ENCODE peak calls at places on chromosomes 5 and 9, in four cellular contexts. One of them, this sample, is unnamed.

GRCh38 chr9:130892503-130893249 is 3.9 kb downstream of the QRFP start:
- DNase-seq in WTC11: no peak
- DNase-seq in GM12878: no peak
- DNase-seq in K562: no peak
- DNase-seq in this sample: no peak

GRCh38 chr9:116653580-116654355 is 33.3 kb upstream of the TRIM32 start:
- DNase-seq in K562: no peak
- DNase-seq in WTC11: no peak
- DNase-seq in GM12878: no peak
- DNase-seq in this sample: no peak

GRCh38 chr5:176366575-176366894 is 1.2 kb downstream of the ARL10 start:
- DNase-seq in GM12878: no peak
- DNase-seq in K562: no peak
- DNase-seq in WTC11: no peak
- DNase-seq in this sample: no peak

GRCh38 chr5:175235251-175235963 is 208.6 kb downstream of the DRD1 start:
- DNase-seq in WTC11: no peak
- DNase-seq in K562: no peak
- DNase-seq in GM12878: no peak
- DNase-seq in this sample: no peak

GRCh38 chr9:129110740-129111142 is at the start of gene CRAT:
- DNase-seq in GM12878: peak
- DNase-seq in K562: peak
- DNase-seq in WTC11: peak
- DNase-seq in this sample: peak

GRCh38 chr9:113581865-113582697 is 118.6 kb downstream of the RGS3 start:
- DNase-seq in GM12878: peak
- DNase-seq in WTC11: no peak
- DNase-seq in K562: no peak
- DNase-seq in this sample: peak

GRCh38 chr5:63401434-63402046 is 560.7 kb downstream of the HTR1A start:
- DNase-seq in WTC11: peak
- DNase-seq in K562: peak
- DNase-seq in GM12878: peak
- DNase-seq in this sample: peak

GRCh38 chr9:7129391-7129790 is 371.6 kb downstream of the KDM4C start:
- DNase-seq in GM12878: no peak
- DNase-seq in K562: no peak
- DNase-seq in WTC11: no peak
- DNase-seq in this sample: no peak

GRCh38 chr9:112831281-112831851 is 59.3 kb downstream of the SLC46A2 start:
- DNase-seq in WTC11: no peak
- DNase-seq in GM12878: no peak
- DNase-seq in K562: no peak
- DNase-seq in this sample: no peak

GRCh38 chr9:98838155-98838904 is 30.9 kb downstream of the GALNT12 start:
- DNase-seq in WTC11: no peak
- DNase-seq in K562: no peak
- DNase-seq in GM12878: no peak
- DNase-seq in this sample: no peak

GRCh38 chr9:124218438-124219289 is 39.1 kb upstream of the NEK6 start:
- DNase-seq in GM12878: peak
- DNase-seq in K562: no peak
- DNase-seq in WTC11: no peak
- DNase-seq in this sample: no peak

GRCh38 chr5:96262105-96262504 is 170.9 kb downstream of the PCSK1 start:
- DNase-seq in K562: no peak
- DNase-seq in GM12878: no peak
- DNase-seq in WTC11: no peak
- DNase-seq in this sample: no peak

GRCh38 chr9:121852241-121852640 is 200.8 kb downstream of the DAB2IP start:
- DNase-seq in WTC11: no peak
- DNase-seq in K562: no peak
- DNase-seq in GM12878: no peak
- DNase-seq in this sample: no peak

GRCh38 chr9:121850366-121850765 is 198.9 kb downstream of the DAB2IP start:
- DNase-seq in GM12878: no peak
- DNase-seq in WTC11: no peak
- DNase-seq in K562: no peak
- DNase-seq in this sample: no peak

GRCh38 chr9:121849554-121849953 is 198.1 kb downstream of the DAB2IP start:
- DNase-seq in K562: no peak
- DNase-seq in WTC11: no peak
- DNase-seq in GM12878: no peak
- DNase-seq in this sample: no peak

GRCh38 chr9:121852646-121853616 is 201.5 kb downstream of the DAB2IP start:
- DNase-seq in GM12878: no peak
- DNase-seq in WTC11: no peak
- DNase-seq in K562: no peak
- DNase-seq in this sample: no peak

GRCh38 chr9:121851641-121852091 is 200.2 kb downstream of the DAB2IP start:
- DNase-seq in WTC11: no peak
- DNase-seq in GM12878: no peak
- DNase-seq in K562: no peak
- DNase-seq in this sample: no peak
- TF ChIP-seq USF1 in WTC11: no peak
- TF ChIP-seq USF1 in GM12878: no peak
- TF ChIP-seq USF1 in K562: no peak
- TF ChIP-seq USF1 in this sample: no peak

DNA sequence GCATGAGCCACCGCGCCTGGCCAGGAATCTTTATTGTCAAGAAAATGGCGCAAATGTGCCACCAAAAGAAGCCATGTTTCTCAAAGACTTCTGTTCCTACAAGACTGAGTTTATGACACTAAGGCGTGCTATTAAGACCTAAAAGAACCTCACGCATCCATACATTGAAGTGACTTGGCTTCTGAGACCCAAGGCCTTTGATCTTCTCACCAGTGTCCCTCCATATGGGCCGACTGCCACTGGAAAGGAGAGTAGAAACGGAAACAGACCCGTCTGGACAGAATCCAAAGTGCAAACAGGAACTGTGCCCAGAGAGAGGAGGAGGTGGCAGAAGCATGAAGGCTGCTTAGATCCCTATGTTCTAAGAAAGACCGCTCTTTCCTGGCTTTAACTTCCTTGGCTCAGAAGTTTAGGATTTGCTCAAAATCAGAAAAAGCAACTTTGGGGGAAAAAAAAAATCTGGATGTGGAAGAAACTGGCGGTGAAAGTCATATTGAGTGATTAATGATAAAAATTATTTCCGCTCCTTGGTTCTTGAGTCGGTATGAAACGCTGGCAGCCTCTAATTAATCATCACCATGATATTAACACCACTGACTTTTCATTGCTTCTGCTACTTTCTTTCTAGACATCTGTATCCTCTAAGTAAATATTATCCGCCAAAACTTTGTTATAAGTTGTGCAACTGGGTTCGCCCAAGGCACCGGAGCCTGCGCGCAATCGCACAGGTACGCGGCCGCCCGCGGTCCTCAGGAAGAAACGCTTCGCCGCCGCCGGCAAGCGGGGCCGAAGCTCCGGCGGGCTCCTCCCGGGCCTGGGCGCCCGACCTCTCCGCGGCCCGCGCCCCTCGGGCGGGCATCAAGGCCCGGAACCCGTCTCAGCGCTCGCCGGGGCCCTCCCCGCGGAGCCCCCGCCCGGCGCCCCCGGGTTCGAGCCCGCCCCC is 730 bp downstream of the DAP start:
- DNase-seq in K562: peak
- DNase-seq in GM12878: no peak
- DNase-seq in WTC11: peak
- DNase-seq in this sample: peak
- TF ChIP-seq USF1 in K562: no peak
- TF ChIP-seq USF1 in GM12878: no peak
- TF ChIP-seq USF1 in WTC11: no peak
- TF ChIP-seq USF1 in this sample: no peak

DNA sequence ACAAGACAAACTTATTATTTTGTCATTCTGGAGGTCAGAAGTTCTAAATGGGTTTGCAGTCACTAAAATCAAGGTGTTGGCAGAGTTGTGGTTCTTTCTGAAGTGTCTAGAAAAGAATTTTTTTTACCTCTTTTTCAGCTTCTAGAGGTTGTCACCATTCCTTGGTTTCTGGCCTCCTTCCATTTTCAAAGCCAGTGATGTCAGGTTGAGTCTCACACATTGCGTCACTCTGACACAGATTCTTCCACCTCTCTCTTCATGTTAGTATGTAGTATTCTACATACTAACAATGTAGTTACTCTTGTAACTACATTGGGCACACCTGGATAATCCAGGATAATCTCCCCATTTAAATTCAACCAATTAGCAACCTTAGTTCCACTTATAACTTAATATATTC is 290.3 kb downstream of the RFX3 start:
- DNase-seq in WTC11: no peak
- DNase-seq in GM12878: no peak
- DNase-seq in K562: no peak
- DNase-seq in this sample: no peak
- TF ChIP-seq USF1 in WTC11: no peak
- TF ChIP-seq USF1 in GM12878: no peak
- TF ChIP-seq USF1 in K562: no peak
- TF ChIP-seq USF1 in this sample: no peak

GRCh38 chr9:126965541-126966428 is 51.2 kb downstream of the RALGPS1 start:
- DNase-seq in GM12878: no peak
- DNase-seq in WTC11: peak
- DNase-seq in K562: no peak
- DNase-seq in this sample: peak
- TF ChIP-seq USF1 in GM12878: no peak
- TF ChIP-seq USF1 in WTC11: no peak
- TF ChIP-seq USF1 in K562: no peak
- TF ChIP-seq USF1 in this sample: no peak

DNA sequence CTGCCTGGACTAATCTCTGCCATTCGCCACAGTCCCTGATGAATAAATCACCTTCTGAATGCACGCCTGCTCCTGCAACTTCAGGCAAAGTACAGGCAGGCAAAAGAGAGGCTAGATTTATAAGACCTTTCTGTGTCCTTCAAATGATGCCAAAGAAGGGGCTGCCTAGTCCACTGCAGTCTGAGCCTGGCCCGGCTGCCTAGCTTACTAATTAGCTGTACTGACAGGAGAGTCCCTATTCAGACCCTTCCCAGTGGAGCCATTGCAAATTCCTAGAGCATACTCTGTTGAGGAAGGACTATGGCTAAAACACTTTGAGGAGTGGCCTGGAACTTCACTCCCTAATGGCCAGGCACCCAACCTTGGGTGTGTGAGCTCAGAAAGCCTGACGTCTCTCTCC is 7.3 kb downstream of the FGF1 start:
- DNase-seq in K562: no peak
- DNase-seq in GM12878: no peak
- DNase-seq in WTC11: no peak
- DNase-seq in this sample: no peak
- TF ChIP-seq USF1 in K562: no peak
- TF ChIP-seq USF1 in GM12878: no peak
- TF ChIP-seq USF1 in WTC11: no peak
- TF ChIP-seq USF1 in this sample: no peak

DNA sequence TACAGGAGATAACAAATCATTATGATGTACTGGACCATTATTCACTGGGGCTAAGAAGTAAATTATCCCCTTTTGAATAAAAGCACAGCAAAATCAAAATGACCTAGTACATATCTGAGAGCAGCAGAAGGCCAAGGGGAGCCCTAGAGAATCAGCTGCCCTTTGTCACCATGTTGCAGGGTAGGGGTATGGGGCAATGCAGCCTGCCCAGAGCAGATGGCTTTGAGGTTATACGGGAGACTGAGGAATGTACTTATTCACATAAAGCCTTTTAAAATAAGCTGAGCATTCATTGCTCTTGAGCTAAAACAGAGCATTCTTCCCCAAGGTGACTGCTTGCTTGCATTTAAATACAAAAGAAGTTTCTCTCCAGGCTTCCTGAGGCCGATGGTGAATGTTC is 2.6 kb upstream of the TNFAIP8 start:
- DNase-seq in K562: no peak
- DNase-seq in GM12878: no peak
- DNase-seq in WTC11: no peak
- DNase-seq in this sample: no peak
- TF ChIP-seq USF1 in K562: no peak
- TF ChIP-seq USF1 in GM12878: no peak
- TF ChIP-seq USF1 in WTC11: no peak
- TF ChIP-seq USF1 in this sample: no peak

This sample was measured in SK-N-SH.